ENCODE peak calls at places on chromosomes 5 and 9, in seven cellular contexts. One of them, this sample, is unnamed.

GRCh38 chr5:164235176-164235914 is 729.9 kb downstream of the MAT2B start:
- DNase-seq in GM13977: no peak
- DNase-seq in activated naive CD8-positive, alpha-beta T cell treated with anti-CD3 and anti-CD28 coated beads for 36 hours: no peak
- DNase-seq in brain pericyte: no peak
- DNase-seq in stomach: no peak
- DNase-seq in activated T-cell treated with anti-CD3 and anti-CD28 coated beads for 1 hour: no peak
- DNase-seq in NCI-H1417: no peak
- DNase-seq in this sample: no peak

GRCh38 chr5:149912226-149912864 is 32.2 kb downstream of the PDE6A start:
- DNase-seq in stomach: no peak
- DNase-seq in activated T-cell treated with anti-CD3 and anti-CD28 coated beads for 1 hour: no peak
- DNase-seq in GM13977: no peak
- DNase-seq in NCI-H1417: no peak
- DNase-seq in brain pericyte: no peak
- DNase-seq in activated naive CD8-positive, alpha-beta T cell treated with anti-CD3 and anti-CD28 coated beads for 36 hours: no peak
- DNase-seq in this sample: no peak

GRCh38 chr9:21559402-21560280 is 77.5 kb upstream of the IFNE start:
- DNase-seq in GM13977: peak; percentile 60
- DNase-seq in brain pericyte: no peak
- DNase-seq in stomach: peak; percentile 79
- DNase-seq in NCI-H1417: peak; percentile 21
- DNase-seq in activated T-cell treated with anti-CD3 and anti-CD28 coated beads for 1 hour: peak; percentile 16
- DNase-seq in activated naive CD8-positive, alpha-beta T cell treated with anti-CD3 and anti-CD28 coated beads for 36 hours: peak; percentile 71
- DNase-seq in this sample: peak; percentile 82

GRCh38 chr5:175778951-175779475 is 92.4 kb upstream of the CPLX2 start:
- DNase-seq in activated naive CD8-positive, alpha-beta T cell treated with anti-CD3 and anti-CD28 coated beads for 36 hours: no peak
- DNase-seq in stomach: no peak
- DNase-seq in NCI-H1417: peak; percentile 91
- DNase-seq in brain pericyte: no peak
- DNase-seq in activated T-cell treated with anti-CD3 and anti-CD28 coated beads for 1 hour: no peak
- DNase-seq in GM13977: no peak
- DNase-seq in this sample: no peak

GRCh38 chr5:136686192-136686872 is 321.0 kb upstream of the TRPC7 start:
- DNase-seq in brain pericyte: no peak
- DNase-seq in GM13977: no peak
- DNase-seq in activated naive CD8-positive, alpha-beta T cell treated with anti-CD3 and anti-CD28 coated beads for 36 hours: no peak
- DNase-seq in activated T-cell treated with anti-CD3 and anti-CD28 coated beads for 1 hour: no peak
- DNase-seq in stomach: no peak
- DNase-seq in NCI-H1417: peak; percentile 2
- DNase-seq in this sample: no peak

GRCh38 chr5:61306531-61307195 is 25.4 kb upstream of the ZSWIM6 start:
- DNase-seq in activated naive CD8-positive, alpha-beta T cell treated with anti-CD3 and anti-CD28 coated beads for 36 hours: peak; percentile 18
- DNase-seq in GM13977: peak; percentile 20
- DNase-seq in NCI-H1417: no peak
- DNase-seq in activated T-cell treated with anti-CD3 and anti-CD28 coated beads for 1 hour: no peak
- DNase-seq in brain pericyte: no peak
- DNase-seq in stomach: no peak
- DNase-seq in this sample: no peak

GRCh38 chr5:107554776-107555424 is 115.8 kb downstream of the EFNA5 start:
- DNase-seq in activated T-cell treated with anti-CD3 and anti-CD28 coated beads for 1 hour: no peak
- DNase-seq in activated naive CD8-positive, alpha-beta T cell treated with anti-CD3 and anti-CD28 coated beads for 36 hours: no peak
- DNase-seq in NCI-H1417: no peak
- DNase-seq in stomach: no peak
- DNase-seq in GM13977: no peak
- DNase-seq in brain pericyte: no peak
- DNase-seq in this sample: no peak

GRCh38 chr9:124770359-124771020 is 621 bp downstream of the NR6A1 start:
- DNase-seq in activated naive CD8-positive, alpha-beta T cell treated with anti-CD3 and anti-CD28 coated beads for 36 hours: peak; percentile 18
- DNase-seq in GM13977: peak; percentile 77
- DNase-seq in brain pericyte: no peak
- DNase-seq in stomach: no peak
- DNase-seq in NCI-H1417: peak; percentile 76
- DNase-seq in activated T-cell treated with anti-CD3 and anti-CD28 coated beads for 1 hour: no peak
- DNase-seq in this sample: peak; percentile 63

GRCh38 chr5:83817591-83817990 is 96.9 kb upstream of the HAPLN1 start:
- DNase-seq in GM13977: no peak
- DNase-seq in stomach: no peak
- DNase-seq in NCI-H1417: no peak
- DNase-seq in activated naive CD8-positive, alpha-beta T cell treated with anti-CD3 and anti-CD28 coated beads for 36 hours: no peak
- DNase-seq in brain pericyte: no peak
- DNase-seq in activated T-cell treated with anti-CD3 and anti-CD28 coated beads for 1 hour: no peak
- DNase-seq in this sample: no peak

GRCh38 chr9:135608999-135609317 is 30.4 kb downstream of the GLT6D1 start:
- DNase-seq in activated naive CD8-positive, alpha-beta T cell treated with anti-CD3 and anti-CD28 coated beads for 36 hours: no peak
- DNase-seq in activated T-cell treated with anti-CD3 and anti-CD28 coated beads for 1 hour: no peak
- DNase-seq in GM13977: no peak
- DNase-seq in brain pericyte: no peak
- DNase-seq in NCI-H1417: no peak
- DNase-seq in stomach: no peak
- DNase-seq in this sample: no peak

GRCh38 chr5:117110548-117110947 is 535.9 kb upstream of the SEMA6A start:
- DNase-seq in GM13977: no peak
- DNase-seq in brain pericyte: no peak
- DNase-seq in activated T-cell treated with anti-CD3 and anti-CD28 coated beads for 1 hour: no peak
- DNase-seq in stomach: no peak
- DNase-seq in activated naive CD8-positive, alpha-beta T cell treated with anti-CD3 and anti-CD28 coated beads for 36 hours: no peak
- DNase-seq in NCI-H1417: no peak
- DNase-seq in this sample: no peak

GRCh38 chr9:93096811-93097382 is 880 bp downstream of the CARD19 start:
- DNase-seq in activated naive CD8-positive, alpha-beta T cell treated with anti-CD3 and anti-CD28 coated beads for 36 hours: no peak
- DNase-seq in NCI-H1417: peak; percentile 49
- DNase-seq in GM13977: no peak
- DNase-seq in activated T-cell treated with anti-CD3 and anti-CD28 coated beads for 1 hour: no peak
- DNase-seq in stomach: no peak
- DNase-seq in brain pericyte: no peak
- DNase-seq in this sample: peak; percentile 21

GRCh38 chr9:16090907-16091629 is 538.2 kb downstream of the CCDC171 start:
- DNase-seq in brain pericyte: no peak
- DNase-seq in activated T-cell treated with anti-CD3 and anti-CD28 coated beads for 1 hour: no peak
- DNase-seq in NCI-H1417: no peak
- DNase-seq in stomach: no peak
- DNase-seq in activated naive CD8-positive, alpha-beta T cell treated with anti-CD3 and anti-CD28 coated beads for 36 hours: no peak
- DNase-seq in GM13977: no peak
- DNase-seq in this sample: no peak

GRCh38 chr9:116574027-116574679 is 113.0 kb upstream of the TRIM32 start:
- DNase-seq in activated naive CD8-positive, alpha-beta T cell treated with anti-CD3 and anti-CD28 coated beads for 36 hours: no peak
- DNase-seq in GM13977: no peak
- DNase-seq in NCI-H1417: peak; percentile 82
- DNase-seq in stomach: peak; percentile 50
- DNase-seq in activated T-cell treated with anti-CD3 and anti-CD28 coated beads for 1 hour: no peak
- DNase-seq in brain pericyte: no peak
- DNase-seq in this sample: no peak

GRCh38 chr5:124056326-124057160 is 544.6 kb downstream of the CSNK1G3 start:
- DNase-seq in activated T-cell treated with anti-CD3 and anti-CD28 coated beads for 1 hour: no peak
- DNase-seq in brain pericyte: no peak
- DNase-seq in GM13977: no peak
- DNase-seq in activated naive CD8-positive, alpha-beta T cell treated with anti-CD3 and anti-CD28 coated beads for 36 hours: no peak
- DNase-seq in stomach: no peak
- DNase-seq in NCI-H1417: no peak
- DNase-seq in this sample: no peak

GRCh38 chr5:139105621-139106071 is 92.5 kb downstream of the SIL1 start:
- DNase-seq in activated T-cell treated with anti-CD3 and anti-CD28 coated beads for 1 hour: no peak
- DNase-seq in stomach: no peak
- DNase-seq in GM13977: no peak
- DNase-seq in brain pericyte: no peak
- DNase-seq in NCI-H1417: peak; percentile 73
- DNase-seq in activated naive CD8-positive, alpha-beta T cell treated with anti-CD3 and anti-CD28 coated beads for 36 hours: no peak
- DNase-seq in this sample: no peak

GRCh38 chr9:96453625-96454024 is 3.7 kb downstream of the HABP4 start:
- DNase-seq in stomach: no peak
- DNase-seq in brain pericyte: no peak
- DNase-seq in activated T-cell treated with anti-CD3 and anti-CD28 coated beads for 1 hour: no peak
- DNase-seq in NCI-H1417: peak; percentile 15
- DNase-seq in activated naive CD8-positive, alpha-beta T cell treated with anti-CD3 and anti-CD28 coated beads for 36 hours: no peak
- DNase-seq in GM13977: peak; percentile 32
- DNase-seq in this sample: no peak

This sample was measured in naive thymus-derived CD8-positive, alpha-beta T cell.